ENCODE peak calls at places on chromosomes 12 and 14, in five cellular contexts. One of them, this sample, is unnamed.

GRCh38 chr12:107287436-107288413 is 194.4 kb upstream of the CRY1 start:
- DNase-seq in GM06990: no peak
- DNase-seq in OCI-LY7: no peak
- DNase-seq in astrocyte: peak
- DNase-seq in fibroblast of pulmonary artery: no peak
- DNase-seq in this sample: no peak

GRCh38 chr14:64293976-64294671 is at the start of gene ESR2:
- DNase-seq in GM06990: peak
- DNase-seq in OCI-LY7: peak
- DNase-seq in astrocyte: peak
- DNase-seq in fibroblast of pulmonary artery: peak
- DNase-seq in this sample: peak

GRCh38 chr12:34403706-34404376 is 381.5 kb downstream of the ALG10 start:
- DNase-seq in GM06990: no peak
- DNase-seq in OCI-LY7: no peak
- DNase-seq in astrocyte: no peak
- DNase-seq in fibroblast of pulmonary artery: no peak
- DNase-seq in this sample: peak

GRCh38 chr14:53217283-53217994 is 64.3 kb upstream of the DDHD1 start:
- DNase-seq in GM06990: peak
- DNase-seq in OCI-LY7: peak
- DNase-seq in astrocyte: peak
- DNase-seq in fibroblast of pulmonary artery: peak
- DNase-seq in this sample: peak

GRCh38 chr12:120865094-120865493 is 39.1 kb downstream of the SPPL3 start:
- DNase-seq in GM06990: no peak
- DNase-seq in OCI-LY7: no peak
- DNase-seq in astrocyte: no peak
- DNase-seq in fibroblast of pulmonary artery: no peak
- DNase-seq in this sample: no peak

GRCh38 chr14:104885031-104885972 is 20.2 kb downstream of the CEP170B start:
- DNase-seq in GM06990: peak
- DNase-seq in OCI-LY7: no peak
- DNase-seq in astrocyte: no peak
- DNase-seq in fibroblast of pulmonary artery: no peak
- DNase-seq in this sample: no peak

GRCh38 chr14:51682411-51682810 is 30.7 kb downstream of the FRMD6 start:
- DNase-seq in GM06990: no peak
- DNase-seq in OCI-LY7: no peak
- DNase-seq in astrocyte: no peak
- DNase-seq in fibroblast of pulmonary artery: peak
- DNase-seq in this sample: no peak

GRCh38 chr14:60067911-60068310 is 23.8 kb upstream of the PCNX4 start:
- DNase-seq in GM06990: no peak
- DNase-seq in OCI-LY7: no peak
- DNase-seq in astrocyte: no peak
- DNase-seq in fibroblast of pulmonary artery: no peak
- DNase-seq in this sample: no peak

GRCh38 chr12:94832780-94833760 is 170.4 kb downstream of the NDUFA12 start:
- DNase-seq in GM06990: no peak
- DNase-seq in OCI-LY7: no peak
- DNase-seq in astrocyte: peak
- DNase-seq in fibroblast of pulmonary artery: peak
- DNase-seq in this sample: no peak

GRCh38 chr14:50831704-50832130 is 755 bp upstream of the NIN start:
- DNase-seq in GM06990: no peak
- DNase-seq in OCI-LY7: no peak
- DNase-seq in astrocyte: no peak
- DNase-seq in fibroblast of pulmonary artery: no peak
- DNase-seq in this sample: no peak

GRCh38 chr12:6319446-6319845 is 9.0 kb downstream of the PLEKHG6 start:
- DNase-seq in GM06990: no peak
- DNase-seq in OCI-LY7: no peak
- DNase-seq in astrocyte: no peak
- DNase-seq in fibroblast of pulmonary artery: no peak
- DNase-seq in this sample: no peak

GRCh38 chr14:50668008-50668851 is at the start of gene SAV1:
- DNase-seq in GM06990: peak
- DNase-seq in OCI-LY7: peak
- DNase-seq in astrocyte: peak
- DNase-seq in fibroblast of pulmonary artery: peak
- DNase-seq in this sample: peak

GRCh38 chr14:33539918-33540357 is 410.9 kb downstream of the EGLN3 start:
- DNase-seq in GM06990: no peak
- DNase-seq in OCI-LY7: no peak
- DNase-seq in astrocyte: no peak
- DNase-seq in fibroblast of pulmonary artery: peak
- DNase-seq in this sample: no peak

GRCh38 chr12:54052745-54053624 is 650 bp upstream of the HOXC4 start:
- DNase-seq in GM06990: peak
- DNase-seq in OCI-LY7: peak
- DNase-seq in astrocyte: no peak
- DNase-seq in fibroblast of pulmonary artery: no peak
- DNase-seq in this sample: peak

GRCh38 chr12:67477682-67478265 is 170.8 kb upstream of the DYRK2 start:
- DNase-seq in GM06990: no peak
- DNase-seq in OCI-LY7: no peak
- DNase-seq in astrocyte: no peak
- DNase-seq in fibroblast of pulmonary artery: no peak
- DNase-seq in this sample: no peak

GRCh38 chr12:51959211-51959610 is 7.7 kb downstream of the ACVR1B start:
- DNase-seq in GM06990: no peak
- DNase-seq in OCI-LY7: no peak
- DNase-seq in astrocyte: no peak
- DNase-seq in fibroblast of pulmonary artery: peak
- DNase-seq in this sample: no peak

GRCh38 chr12:39277416-39277815 is 165.5 kb downstream of the KIF21A start:
- DNase-seq in GM06990: peak
- DNase-seq in OCI-LY7: no peak
- DNase-seq in astrocyte: no peak
- DNase-seq in fibroblast of pulmonary artery: no peak
- DNase-seq in this sample: no peak

GRCh38 chr12:108333898-108334699 is 5.0 kb downstream of the CMKLR1 start:
- DNase-seq in GM06990: peak
- DNase-seq in OCI-LY7: no peak
- DNase-seq in astrocyte: peak
- DNase-seq in fibroblast of pulmonary artery: peak
- DNase-seq in this sample: peak

GRCh38 chr14:54025661-54026060 is 69.0 kb upstream of the BMP4 start:
- DNase-seq in GM06990: no peak
- DNase-seq in OCI-LY7: peak
- DNase-seq in astrocyte: peak
- DNase-seq in fibroblast of pulmonary artery: peak
- DNase-seq in this sample: no peak

GRCh38 chr12:95509300-95509699 is 35.3 kb downstream of the METAP2 start:
- DNase-seq in GM06990: no peak
- DNase-seq in OCI-LY7: no peak
- DNase-seq in astrocyte: no peak
- DNase-seq in fibroblast of pulmonary artery: no peak
- DNase-seq in this sample: no peak

GRCh38 chr14:72146241-72146640 is 214.0 kb downstream of the RGS6 start:
- DNase-seq in GM06990: no peak
- DNase-seq in OCI-LY7: no peak
- DNase-seq in astrocyte: no peak
- DNase-seq in fibroblast of pulmonary artery: no peak
- DNase-seq in this sample: no peak

GRCh38 chr14:38197001-38197760 is 10.5 kb upstream of the SSTR1 start:
- DNase-seq in GM06990: no peak
- DNase-seq in OCI-LY7: peak
- DNase-seq in astrocyte: no peak
- DNase-seq in fibroblast of pulmonary artery: peak
- DNase-seq in this sample: no peak

GRCh38 chr12:46380397-46380796 is 7.8 kb upstream of the SLC38A2 start:
- DNase-seq in GM06990: no peak
- DNase-seq in OCI-LY7: no peak
- DNase-seq in astrocyte: no peak
- DNase-seq in fibroblast of pulmonary artery: no peak
- DNase-seq in this sample: no peak

GRCh38 chr14:100619382-100620305 is 32.4 kb upstream of the BEGAIN start:
- DNase-seq in GM06990: no peak
- DNase-seq in OCI-LY7: no peak
- DNase-seq in astrocyte: no peak
- DNase-seq in fibroblast of pulmonary artery: no peak
- DNase-seq in this sample: no peak

GRCh38 chr14:31261859-31262739 is 54.5 kb upstream of the HECTD1 start:
- DNase-seq in GM06990: peak
- DNase-seq in OCI-LY7: no peak
- DNase-seq in astrocyte: peak
- DNase-seq in fibroblast of pulmonary artery: peak
- DNase-seq in this sample: no peak

GRCh38 chr12:46177020-46177419 is 91.8 kb downstream of the SLC38A1 start:
- DNase-seq in GM06990: peak
- DNase-seq in OCI-LY7: no peak
- DNase-seq in astrocyte: no peak
- DNase-seq in fibroblast of pulmonary artery: no peak
- DNase-seq in this sample: no peak

GRCh38 chr12:69471667-69472385 is 1.6 kb downstream of the FRS2 start:
- DNase-seq in GM06990: no peak
- DNase-seq in OCI-LY7: no peak
- DNase-seq in astrocyte: no peak
- DNase-seq in fibroblast of pulmonary artery: no peak
- DNase-seq in this sample: no peak

GRCh38 chr12:109764123-109764522 is 50.5 kb downstream of the FAM222A start:
- DNase-seq in GM06990: no peak
- DNase-seq in OCI-LY7: peak
- DNase-seq in astrocyte: no peak
- DNase-seq in fibroblast of pulmonary artery: no peak
- DNase-seq in this sample: no peak
- TF ChIP-seq CTCF in GM06990: no peak
- TF ChIP-seq CTCF in OCI-LY7: peak
- TF ChIP-seq CTCF in astrocyte: no peak
- TF ChIP-seq CTCF in fibroblast of pulmonary artery: no peak
- TF ChIP-seq CTCF in this sample: no peak

DNA sequence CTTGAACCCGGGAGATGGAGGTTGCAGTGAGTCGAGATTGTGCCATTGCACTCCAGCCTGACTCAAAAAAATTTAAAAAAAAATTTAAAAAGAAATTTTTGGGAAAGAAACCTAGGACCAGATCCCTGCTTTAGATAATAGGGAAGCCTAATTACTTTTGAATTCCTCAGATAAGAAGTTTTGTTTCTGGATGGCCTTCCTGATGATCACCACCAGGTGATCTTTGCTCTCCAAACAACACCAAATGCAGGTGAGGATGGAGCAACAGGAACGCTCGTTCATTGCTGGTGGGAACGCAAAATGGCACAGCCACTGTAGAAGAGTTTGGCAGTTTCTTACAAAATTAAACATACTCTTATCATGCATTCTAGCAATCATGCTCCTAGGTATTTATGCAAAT is 28.5 kb upstream of the KLC1 start:
- DNase-seq in GM06990: no peak
- DNase-seq in OCI-LY7: no peak
- DNase-seq in astrocyte: no peak
- DNase-seq in fibroblast of pulmonary artery: no peak
- DNase-seq in this sample: no peak
- TF ChIP-seq CTCF in GM06990: no peak
- TF ChIP-seq CTCF in OCI-LY7: no peak
- TF ChIP-seq CTCF in astrocyte: no peak
- TF ChIP-seq CTCF in fibroblast of pulmonary artery: no peak
- TF ChIP-seq CTCF in this sample: no peak

GRCh38 chr14:96272777-96273471 is 16.9 kb downstream of the BDKRB1 start:
- DNase-seq in GM06990: no peak
- DNase-seq in OCI-LY7: no peak
- DNase-seq in astrocyte: peak
- DNase-seq in fibroblast of pulmonary artery: no peak
- DNase-seq in this sample: no peak
- TF ChIP-seq CTCF in GM06990: no peak
- TF ChIP-seq CTCF in OCI-LY7: no peak
- TF ChIP-seq CTCF in astrocyte: no peak
- TF ChIP-seq CTCF in fibroblast of pulmonary artery: no peak
- TF ChIP-seq CTCF in this sample: no peak

DNA sequence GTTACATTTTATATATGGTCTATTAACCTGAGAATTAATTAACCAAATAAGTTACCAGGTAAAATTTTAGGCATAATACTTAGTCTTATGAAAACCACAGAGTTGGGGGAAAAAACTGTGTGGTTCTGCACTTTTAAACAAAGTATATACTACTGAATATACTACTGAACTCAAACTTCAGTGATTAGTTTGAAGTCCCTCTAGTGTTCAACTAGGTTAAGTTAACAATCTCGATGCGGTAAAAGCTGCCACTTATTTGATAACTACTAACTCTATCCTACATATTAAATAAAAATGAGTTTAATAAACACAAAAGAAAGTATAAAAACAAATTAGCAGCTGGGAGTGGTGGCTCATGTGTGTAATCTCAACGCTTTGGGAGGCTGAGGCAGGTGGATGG is 56.7 kb downstream of the MED13L start:
- DNase-seq in GM06990: no peak
- DNase-seq in OCI-LY7: no peak
- DNase-seq in astrocyte: no peak
- DNase-seq in fibroblast of pulmonary artery: no peak
- DNase-seq in this sample: no peak
- TF ChIP-seq CTCF in GM06990: no peak
- TF ChIP-seq CTCF in OCI-LY7: peak
- TF ChIP-seq CTCF in astrocyte: peak
- TF ChIP-seq CTCF in fibroblast of pulmonary artery: no peak
- TF ChIP-seq CTCF in this sample: no peak

GRCh38 chr12:100348657-100349454 is 8.0 kb upstream of the SLC17A8 start:
- DNase-seq in GM06990: no peak
- DNase-seq in OCI-LY7: peak
- DNase-seq in astrocyte: peak
- DNase-seq in fibroblast of pulmonary artery: peak
- DNase-seq in this sample: peak
- TF ChIP-seq CTCF in GM06990: no peak
- TF ChIP-seq CTCF in OCI-LY7: peak
- TF ChIP-seq CTCF in astrocyte: peak
- TF ChIP-seq CTCF in fibroblast of pulmonary artery: peak
- TF ChIP-seq CTCF in this sample: peak

GRCh38 chr12:30691122-30691879 is 4.4 kb downstream of the IPO8 start:
- DNase-seq in GM06990: no peak
- DNase-seq in OCI-LY7: no peak
- DNase-seq in astrocyte: peak
- DNase-seq in fibroblast of pulmonary artery: peak
- DNase-seq in this sample: no peak
- TF ChIP-seq CTCF in GM06990: no peak
- TF ChIP-seq CTCF in OCI-LY7: no peak
- TF ChIP-seq CTCF in astrocyte: no peak
- TF ChIP-seq CTCF in fibroblast of pulmonary artery: no peak
- TF ChIP-seq CTCF in this sample: no peak

DNA sequence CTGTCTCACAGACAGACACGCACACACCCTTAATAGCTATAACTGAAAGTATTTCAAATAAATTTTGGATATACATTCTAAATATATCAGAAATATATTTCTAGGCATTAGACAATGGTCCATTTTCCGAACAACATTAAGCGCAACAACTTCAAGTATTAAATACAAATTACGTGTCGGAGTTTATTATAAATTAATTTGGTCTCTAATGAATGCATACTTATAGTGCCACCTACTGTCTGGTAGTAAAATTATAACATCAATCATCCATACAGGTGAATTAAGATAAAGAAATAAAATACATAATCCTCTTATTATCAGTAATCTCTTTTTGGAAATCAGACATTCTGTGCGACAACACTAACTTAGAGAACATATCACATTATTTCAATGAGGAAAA is 27.2 kb upstream of the CMAS start:
- DNase-seq in GM06990: no peak
- DNase-seq in OCI-LY7: no peak
- DNase-seq in astrocyte: no peak
- DNase-seq in fibroblast of pulmonary artery: peak
- DNase-seq in this sample: peak
- TF ChIP-seq CTCF in GM06990: peak
- TF ChIP-seq CTCF in OCI-LY7: peak
- TF ChIP-seq CTCF in astrocyte: peak
- TF ChIP-seq CTCF in fibroblast of pulmonary artery: peak
- TF ChIP-seq CTCF in this sample: peak